ENCODE peak calls at places on chromosomes 13 and 19, in five cellular contexts. Y is astrocyte, S is PC-3, C is fibroblast of lung, U is GM12878. E is an unnamed sample.

GRCh38 chr13:70755411-70755810 is 647.2 kb upstream of the KLHL1 start:
- DNase-seq in S (no peak), Y (no peak), U (no peak), C (no peak), E (no peak)

GRCh38 chr13:52955505-52955904 is 73.1 kb upstream of the OLFM4 start:
- DNase-seq in Y (no peak), S (no peak), U (no peak), C (no peak), E (no peak)

GRCh38 chr19:12293771-12294307 is 844 bp downstream of the ZNF44 start:
- DNase-seq in U (peak; percentile 51), S (peak; percentile 90), C (peak; percentile 59), Y (peak; percentile 48), E (peak; percentile 76)

GRCh38 chr19:43777163-43777700 is 3.5 kb downstream of the KCNN4 start:
- DNase-seq in U (no peak), Y (peak; percentile 65), S (no peak), C (peak; percentile 82), E (peak; percentile 35)

GRCh38 chr13:96575423-96576320 is 418.6 kb downstream of the OXGR1 start:
- DNase-seq in U (no peak), Y (no peak), S (no peak), C (no peak), E (no peak)

GRCh38 chr19:16571689-16572331 is 405 bp downstream of the SLC35E1 start:
- DNase-seq in U (no peak), S (peak; percentile 31), Y (no peak), C (peak; percentile 39), E (peak; percentile 38)

GRCh38 chr19:2327773-2328400 is 499 bp downstream of the LSM7 start:
- DNase-seq in S (peak; percentile 48), U (peak; percentile 86), C (peak; percentile 92), Y (peak; percentile 88), E (peak; percentile 78)

GRCh38 chr13:63184693-63185092 is 1769.0 kb upstream of the PCDH20 start:
- DNase-seq in Y (peak; percentile 86), S (peak; percentile 68), U (no peak), C (peak; percentile 93), E (no peak)

GRCh38 chr19:35236638-35237400 is 8.3 kb upstream of the FAM187B start:
- DNase-seq in U (no peak), C (no peak), S (peak; percentile 7), Y (no peak), E (peak; percentile 30)

GRCh38 chr13:50914301-50914700 is 4.7 kb downstream of the RNASEH2B start:
- DNase-seq in Y (peak; percentile 27), S (no peak), C (peak; percentile 45), U (no peak), E (no peak)
- H3K4me1 ChIP-seq in Y (peaks cover 37% of the 10 kb centered on the region), S (peaks cover 22% of the 10 kb centered on the region), C (peaks cover 14% of the 10 kb centered on the region), U (peaks cover 21% of the 10 kb centered on the region), E (peaks cover 22% of the 10 kb centered on the region)

DNA sequence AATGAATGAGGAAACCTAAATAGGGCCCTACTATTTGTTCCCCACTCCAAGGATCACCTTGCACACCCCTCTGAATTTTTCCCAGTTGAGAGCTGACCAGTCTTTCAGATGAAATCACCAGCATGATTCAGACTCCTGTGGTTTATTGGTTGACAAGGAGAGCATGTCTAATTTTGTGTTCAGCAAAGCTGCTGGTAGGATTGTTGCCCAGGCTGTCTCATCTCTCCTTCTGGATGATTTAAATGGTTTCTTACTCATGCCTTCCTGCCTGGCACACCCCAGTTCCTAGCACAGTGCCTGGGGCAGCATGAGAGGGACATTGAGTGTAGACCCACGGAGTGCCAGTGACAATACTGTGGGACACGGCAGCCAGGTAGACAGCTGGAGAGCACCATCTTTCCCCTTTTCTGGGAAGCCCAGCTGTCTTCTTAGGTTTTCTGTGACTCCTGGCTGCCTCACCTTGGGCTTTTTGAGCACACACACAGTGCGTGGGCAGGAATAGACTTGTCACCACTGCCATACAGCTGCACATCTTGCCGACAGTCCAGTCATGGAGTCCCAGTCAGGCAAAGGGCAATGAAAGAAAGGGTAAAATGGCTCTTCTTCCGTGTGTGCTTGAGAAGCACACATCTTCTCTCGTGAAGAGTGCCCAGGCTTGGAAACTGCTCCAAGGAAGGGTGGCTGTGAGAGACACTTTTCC is 12.3 kb downstream of the FGF9 start:
- DNase-seq in Y (peak; percentile 85), S (peak; percentile 74), C (peak; percentile 89), U (no peak), E (peak; percentile 96)
- H3K4me3 ChIP-seq in Y (no peak overlapping the region), S (no peak overlapping the region), C (no peak overlapping the region), U (no peak overlapping the region), E (no peak overlapping the region)

GRCh38 chr19:48443731-48444128 is 2.1 kb upstream of the GRWD1 start:
- DNase-seq in C (no peak), U (no peak), Y (no peak), S (no peak), E (no peak)
- TF ChIP-seq EZH2 in C (peak; percentile 78), U (no peak), Y (peak; percentile 97), S (no peak), E (no peak)

GRCh38 chr19:8366121-8366581 is 2.2 kb downstream of the ANGPTL4 start:
- DNase-seq in U (no peak), C (no peak), Y (no peak), S (no peak), E (no peak)
- H3K4me1 ChIP-seq in U (no peaks in the 10 kb centered on the region), C (peaks cover 25% of the 10 kb centered on the region), Y (peaks cover 35% of the 10 kb centered on the region), S (peaks cover 40% of the 10 kb centered on the region), E (peaks cover 41% of the 10 kb centered on the region)

GRCh38 chr13:49042476-49042875 is 66.8 kb downstream of the FNDC3A start:
- DNase-seq in S (no peak), U (no peak), C (peak; percentile 85), Y (peak; percentile 79), E (no peak)

GRCh38 chr13:49046534-49046933 is 70.8 kb downstream of the FNDC3A start:
- DNase-seq in S (no peak), Y (peak; percentile 36), U (no peak), C (peak; percentile 55), E (no peak)

GRCh38 chr13:49044849-49045248 is 69.1 kb downstream of the FNDC3A start:
- DNase-seq in C (no peak), S (no peak), U (no peak), Y (no peak), E (no peak)

GRCh38 chr13:49044008-49044407 is 68.3 kb downstream of the FNDC3A start:
- DNase-seq in C (no peak), S (no peak), U (no peak), Y (no peak), E (no peak)

GRCh38 chr13:49046002-49046401 is 70.3 kb downstream of the FNDC3A start:
- DNase-seq in S (no peak), C (peak; percentile 59), Y (peak; percentile 61), U (no peak), E (no peak)
- H3K4me3 ChIP-seq in S (no peak overlapping the region), C (no peak overlapping the region), Y (no peak overlapping the region), U (no peak overlapping the region), E (no peak overlapping the region)

GRCh38 chr13:67229438-67230242 is 496 bp downstream of the PCDH9 start:
- DNase-seq in Y (peak; percentile 13), S (peak; percentile 6), U (no peak), C (peak; percentile 28), E (no peak)
- TF ChIP-seq EZH2 in Y (no peak), S (no peak), U (no peak), C (no peak), E (peak; percentile 68)

DNA sequence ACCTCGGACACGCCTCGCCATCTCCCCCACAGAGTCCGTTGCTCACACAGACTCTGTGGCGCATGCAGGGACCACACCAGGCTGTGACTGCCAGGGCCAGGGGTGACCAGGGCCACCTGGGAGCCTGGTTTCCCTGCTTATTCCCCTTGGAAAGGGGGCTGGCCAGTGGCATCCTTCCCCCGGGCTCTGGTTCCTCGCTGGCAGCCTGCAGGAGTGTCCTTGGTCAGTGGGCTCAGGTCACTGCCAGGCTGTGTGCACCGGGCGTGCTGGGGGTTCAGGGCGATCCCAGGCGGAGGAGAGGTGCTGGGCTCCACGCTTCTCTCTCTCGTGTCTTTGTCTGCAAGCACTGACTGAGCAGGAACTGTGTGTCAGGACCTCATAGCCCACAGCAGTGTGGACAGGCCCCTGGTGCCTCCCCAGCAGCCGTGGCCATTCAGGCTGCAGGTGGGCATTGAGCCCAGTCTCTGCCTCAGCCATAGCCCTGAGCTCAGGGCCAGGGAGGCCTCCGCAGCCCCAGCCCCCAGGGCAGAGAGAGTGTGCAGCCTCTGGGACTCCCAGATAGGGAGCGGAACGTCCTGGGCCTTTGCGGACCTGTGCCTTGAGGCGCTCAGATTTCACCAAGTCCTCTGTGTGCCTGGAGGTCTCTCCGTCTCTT is 6.5 kb downstream of the PIAS4 start:
- DNase-seq in Y (no peak), U (no peak), S (no peak), C (no peak), E (no peak)
- H3K4me1 ChIP-seq in Y (no peaks in the 10 kb centered on the region), U (peaks cover 3% of the 10 kb centered on the region), S (no peaks in the 10 kb centered on the region), C (peaks cover 2% of the 10 kb centered on the region), E (no peaks in the 10 kb centered on the region)

DNA sequence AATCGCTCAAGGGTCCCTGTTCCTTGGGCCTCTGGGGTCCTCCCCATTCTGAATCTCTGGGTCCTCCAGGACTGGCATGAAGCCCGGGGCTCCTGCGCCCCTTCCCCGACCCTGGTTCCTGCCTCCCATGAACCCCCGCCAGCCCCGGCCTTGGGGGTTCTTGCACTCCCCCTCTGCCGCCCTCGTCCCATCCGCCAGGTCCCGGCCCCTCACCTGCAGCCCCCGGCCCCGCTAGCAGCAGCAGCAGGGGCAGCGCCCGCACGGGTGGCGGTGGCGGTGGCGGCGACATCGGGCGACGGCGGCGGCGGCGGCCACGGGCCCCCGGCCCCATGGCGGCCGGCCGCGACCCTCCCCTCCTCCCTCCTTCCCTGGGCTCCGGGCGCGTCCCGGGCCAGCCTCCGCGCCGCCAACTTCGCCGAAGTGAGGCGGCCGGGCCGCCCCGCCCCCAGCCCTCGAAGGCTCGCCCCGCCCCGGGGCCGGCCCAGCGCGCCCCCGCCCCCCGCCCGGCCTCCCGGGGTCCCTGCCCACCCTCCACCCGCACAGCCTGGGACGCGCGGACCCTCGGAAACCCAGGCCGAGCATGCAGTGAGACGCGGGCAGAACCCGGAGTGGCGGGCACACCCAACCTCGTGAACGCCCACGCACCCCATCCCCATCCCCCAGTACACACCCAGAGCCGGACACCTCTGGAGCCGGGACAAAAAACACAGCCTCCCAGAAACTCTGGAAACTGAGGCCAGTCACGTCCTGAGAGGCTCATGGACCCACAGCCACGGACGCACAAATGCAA is at the start of gene NOTCH3:
- DNase-seq in C (no peak), U (no peak), S (peak; percentile 28), Y (no peak), E (no peak)
- H3K4me3 ChIP-seq in C (peak within 1 kb of the TSS; percentile 59), U (no peak within 1 kb of the TSS), S (peak within 1 kb of the TSS; percentile 99), Y (peak within 1 kb of the TSS; percentile 80), E (peak within 1 kb of the TSS; percentile 36)